ENCODE peak calls at places on chromosomes 1 and 21, in five cellular contexts. One of them, this sample, is unnamed. For H3K79me2, the result is how much of the 10 kb centered on the place peaks cover.

GRCh38 chr1:36160949-36161485 is 5.1 kb downstream of the MAP7D1 start:
- DNase-seq in HepG2: no peak
- DNase-seq in H1: no peak
- DNase-seq in GM12878: no peak
- DNase-seq in K562: peak
- DNase-seq in this sample: no peak

GRCh38 chr1:24925082-24925779 is 4.8 kb downstream of the RUNX3 start:
- DNase-seq in K562: no peak
- DNase-seq in GM12878: peak
- DNase-seq in HepG2: no peak
- DNase-seq in H1: no peak
- DNase-seq in this sample: no peak

GRCh38 chr1:40653851-40654537 is 11.5 kb downstream of the RIMS3 start:
- DNase-seq in H1: no peak
- DNase-seq in GM12878: no peak
- DNase-seq in HepG2: no peak
- DNase-seq in K562: peak
- DNase-seq in this sample: no peak

GRCh38 chr21:37198989-37199924 is 67.9 kb downstream of the VPS26C start:
- DNase-seq in H1: no peak
- DNase-seq in K562: no peak
- DNase-seq in GM12878: no peak
- DNase-seq in HepG2: no peak
- DNase-seq in this sample: peak

GRCh38 chr1:76068542-76068941 is 6.0 kb upstream of the ST6GALNAC3 start:
- DNase-seq in K562: no peak
- DNase-seq in H1: no peak
- DNase-seq in GM12878: no peak
- DNase-seq in HepG2: peak
- DNase-seq in this sample: no peak

GRCh38 chr1:42947137-42947536 is 11.5 kb downstream of the SLC2A1 start:
- DNase-seq in HepG2: no peak
- DNase-seq in K562: no peak
- DNase-seq in H1: no peak
- DNase-seq in GM12878: no peak
- DNase-seq in this sample: no peak

GRCh38 chr1:112887599-112888303 is 68.2 kb downstream of the SLC16A1 start:
- DNase-seq in HepG2: no peak
- DNase-seq in GM12878: no peak
- DNase-seq in H1: no peak
- DNase-seq in K562: no peak
- DNase-seq in this sample: no peak

GRCh38 chr1:30706528-30706927 is 16.9 kb downstream of the MATN1 start:
- DNase-seq in H1: no peak
- DNase-seq in GM12878: no peak
- DNase-seq in K562: no peak
- DNase-seq in HepG2: no peak
- DNase-seq in this sample: no peak

GRCh38 chr21:36491191-36491916 is 11.4 kb upstream of the CLDN14 start:
- DNase-seq in K562: no peak
- DNase-seq in H1: no peak
- DNase-seq in GM12878: no peak
- DNase-seq in HepG2: no peak
- DNase-seq in this sample: no peak

GRCh38 chr1:119330940-119331263 is 37.7 kb upstream of the HAO2 start:
- DNase-seq in K562: no peak
- DNase-seq in HepG2: no peak
- DNase-seq in GM12878: no peak
- DNase-seq in H1: no peak
- DNase-seq in this sample: no peak
- TF ChIP-seq RAD21 in K562: no peak
- TF ChIP-seq RAD21 in HepG2: no peak
- TF ChIP-seq RAD21 in GM12878: no peak
- TF ChIP-seq RAD21 in H1: no peak
- TF ChIP-seq RAD21 in this sample: no peak

DNA sequence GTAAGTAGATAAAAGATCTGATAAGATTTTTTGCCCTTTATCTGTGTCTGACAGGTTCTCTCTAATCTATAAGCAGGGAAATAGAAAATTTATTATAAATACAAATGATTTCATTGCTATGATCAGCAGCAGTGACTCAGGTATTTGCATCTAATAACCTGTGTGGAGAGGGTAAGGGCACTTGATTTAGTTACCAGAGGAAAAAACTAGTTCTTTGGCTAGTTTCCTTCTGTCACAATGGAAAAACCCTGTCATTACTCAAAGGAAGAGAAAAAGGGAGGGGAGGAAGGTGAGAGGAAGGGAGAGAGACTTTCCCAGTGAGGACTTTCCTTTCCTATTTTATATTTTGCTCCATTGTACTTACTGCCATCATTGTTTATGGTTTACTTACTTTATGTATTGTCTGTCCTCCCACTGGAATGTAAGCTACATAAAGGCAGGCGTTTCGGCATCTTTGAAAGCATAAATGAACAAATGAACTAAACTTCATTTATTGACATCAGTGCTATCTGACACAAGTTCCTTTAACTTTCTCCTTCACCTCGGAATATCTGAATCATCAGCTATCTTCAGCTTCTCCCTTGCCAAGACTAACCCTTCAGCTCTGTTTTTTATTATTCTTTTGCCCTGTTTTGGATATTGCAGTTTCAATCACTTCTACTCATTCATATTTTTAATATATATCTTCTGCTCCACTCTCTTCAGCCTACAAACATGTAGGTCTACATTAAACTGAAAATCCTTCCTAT is 34.9 kb downstream of the WDR3 start:
- DNase-seq in K562: no peak
- DNase-seq in GM12878: no peak
- DNase-seq in H1: no peak
- DNase-seq in HepG2: no peak
- DNase-seq in this sample: no peak
- TF ChIP-seq SP1 in K562: no peak
- TF ChIP-seq SP1 in GM12878: no peak
- TF ChIP-seq SP1 in H1: no peak
- TF ChIP-seq SP1 in HepG2: no peak
- TF ChIP-seq SP1 in this sample: no peak

GRCh38 chr21:18164483-18164882 is 80.2 kb upstream of the CHODL start:
- DNase-seq in GM12878: no peak
- DNase-seq in H1: no peak
- DNase-seq in K562: no peak
- DNase-seq in HepG2: no peak
- DNase-seq in this sample: no peak

GRCh38 chr21:18168108-18168507 is 76.5 kb upstream of the CHODL start:
- DNase-seq in H1: no peak
- DNase-seq in K562: no peak
- DNase-seq in GM12878: no peak
- DNase-seq in HepG2: no peak
- DNase-seq in this sample: no peak

GRCh38 chr21:18161841-18162240 is 82.8 kb upstream of the CHODL start:
- DNase-seq in K562: no peak
- DNase-seq in HepG2: no peak
- DNase-seq in GM12878: no peak
- DNase-seq in H1: no peak
- DNase-seq in this sample: no peak

GRCh38 chr21:18170221-18170620 is 74.4 kb upstream of the CHODL start:
- DNase-seq in HepG2: no peak
- DNase-seq in K562: no peak
- DNase-seq in H1: no peak
- DNase-seq in GM12878: no peak
- DNase-seq in this sample: no peak

DNA sequence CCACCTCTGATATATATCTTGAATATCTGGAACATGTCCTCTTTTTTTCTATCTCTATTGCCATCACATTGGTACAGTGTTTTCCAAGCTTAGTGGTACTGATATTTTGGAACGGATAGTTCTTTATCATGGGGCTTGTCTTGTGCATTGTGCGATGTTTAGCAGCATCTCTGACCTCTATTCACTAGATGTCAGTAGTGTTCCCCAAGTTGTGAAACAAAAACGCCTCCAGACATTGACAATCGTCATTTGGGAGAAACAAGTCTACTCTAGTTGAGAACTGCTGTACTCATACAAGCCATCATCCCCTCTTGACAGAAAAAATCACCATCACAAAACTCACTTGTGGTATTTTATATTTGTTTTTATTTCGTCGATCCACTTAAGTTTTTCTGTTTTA is 79.7 kb upstream of the CHODL start:
- DNase-seq in H1: no peak
- DNase-seq in HepG2: no peak
- DNase-seq in K562: no peak
- DNase-seq in GM12878: no peak
- DNase-seq in this sample: no peak
- H3K79me2 ChIP-seq in H1: under half
- H3K79me2 ChIP-seq in HepG2: under half
- H3K79me2 ChIP-seq in K562: under half
- H3K79me2 ChIP-seq in GM12878: under half
- H3K79me2 ChIP-seq in this sample: under half

GRCh38 chr1:155082941-155083541 is 4.4 kb downstream of the EFNA3 start:
- DNase-seq in K562: no peak
- DNase-seq in HepG2: no peak
- DNase-seq in GM12878: no peak
- DNase-seq in H1: no peak
- DNase-seq in this sample: no peak
- TF ChIP-seq RAD21 in K562: no peak
- TF ChIP-seq RAD21 in HepG2: no peak
- TF ChIP-seq RAD21 in GM12878: no peak
- TF ChIP-seq RAD21 in H1: no peak
- TF ChIP-seq RAD21 in this sample: no peak

GRCh38 chr1:245512181-245512888 is 357.6 kb downstream of the KIF26B start:
- DNase-seq in H1: no peak
- DNase-seq in K562: no peak
- DNase-seq in HepG2: no peak
- DNase-seq in GM12878: no peak
- DNase-seq in this sample: no peak

GRCh38 chr1:245516178-245516829 is 361.5 kb downstream of the KIF26B start:
- DNase-seq in K562: peak
- DNase-seq in H1: no peak
- DNase-seq in HepG2: peak
- DNase-seq in GM12878: no peak
- DNase-seq in this sample: no peak

GRCh38 chr1:245512980-245513578 is 358.3 kb downstream of the KIF26B start:
- DNase-seq in H1: no peak
- DNase-seq in K562: peak
- DNase-seq in GM12878: no peak
- DNase-seq in HepG2: no peak
- DNase-seq in this sample: no peak
- TF ChIP-seq SP1 in H1: no peak
- TF ChIP-seq SP1 in K562: no peak
- TF ChIP-seq SP1 in GM12878: no peak
- TF ChIP-seq SP1 in HepG2: no peak
- TF ChIP-seq SP1 in this sample: no peak

DNA sequence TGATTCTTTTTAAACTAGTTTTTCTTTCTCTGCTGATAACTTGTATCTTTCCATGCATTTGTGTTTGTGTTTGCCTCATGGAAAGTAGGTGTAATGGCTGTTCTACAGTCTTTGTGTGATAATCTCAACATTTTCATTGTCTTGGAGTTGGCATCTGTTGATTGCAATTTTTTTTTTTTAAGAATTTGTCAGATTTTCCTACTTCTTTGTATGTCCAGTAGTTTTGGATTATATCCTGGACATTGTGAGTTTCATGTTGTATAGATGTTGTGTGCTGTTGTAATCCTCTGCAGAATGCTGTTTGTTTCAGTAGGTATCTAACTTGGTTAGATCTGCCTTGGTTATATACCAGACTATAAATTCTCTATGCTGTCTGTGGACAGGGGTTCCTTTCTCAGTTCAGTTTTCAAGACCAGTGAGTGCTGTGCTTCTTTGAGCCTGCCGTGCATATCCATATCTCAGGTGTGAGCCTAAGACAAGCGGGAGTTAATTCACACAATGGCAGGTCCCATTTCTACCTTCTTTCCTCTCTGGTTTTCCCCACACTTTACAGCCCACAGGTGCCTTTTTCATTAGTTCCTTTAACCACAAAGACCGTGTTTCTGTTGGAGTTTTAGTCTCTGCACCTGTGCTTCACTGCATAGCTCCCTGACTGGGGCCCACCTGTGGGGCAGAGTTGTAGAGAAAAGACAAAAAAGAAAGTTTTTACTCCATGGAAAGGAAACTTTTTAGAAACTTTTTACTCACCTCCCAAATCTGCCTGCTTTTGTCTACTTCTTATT is 69.9 kb downstream of the ITSN1 start:
- DNase-seq in H1: no peak
- DNase-seq in K562: no peak
- DNase-seq in GM12878: no peak
- DNase-seq in HepG2: no peak
- DNase-seq in this sample: no peak
- H3K79me2 ChIP-seq in H1: under half
- H3K79me2 ChIP-seq in K562: under half
- H3K79me2 ChIP-seq in GM12878: under half
- H3K79me2 ChIP-seq in HepG2: under half
- H3K79me2 ChIP-seq in this sample: under half

DNA sequence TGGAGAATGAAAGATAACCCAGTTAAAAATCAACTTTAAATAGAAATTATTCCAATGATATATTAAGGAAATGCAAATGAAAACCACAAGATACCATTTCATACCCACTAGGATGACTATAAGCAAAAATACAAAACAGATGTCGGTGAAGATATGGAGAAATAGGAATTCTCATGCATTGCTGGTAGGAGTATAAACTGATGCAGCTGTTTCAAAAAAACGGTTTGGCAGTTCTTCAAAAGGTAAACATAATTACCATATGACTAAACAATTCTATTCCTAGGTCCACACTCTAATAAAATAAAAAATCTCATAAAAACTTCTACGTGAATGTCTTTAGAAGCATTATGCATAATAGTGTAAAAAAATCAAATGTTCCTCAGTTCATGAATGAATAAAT is 763.3 kb upstream of the BRINP3 start:
- DNase-seq in H1: no peak
- DNase-seq in K562: no peak
- DNase-seq in GM12878: no peak
- DNase-seq in HepG2: no peak
- DNase-seq in this sample: no peak
- TF ChIP-seq RAD21 in H1: no peak
- TF ChIP-seq RAD21 in K562: no peak
- TF ChIP-seq RAD21 in GM12878: no peak
- TF ChIP-seq RAD21 in HepG2: no peak
- TF ChIP-seq RAD21 in this sample: no peak

GRCh38 chr1:9373614-9374013 is 80.9 kb downstream of the SPSB1 start:
- DNase-seq in HepG2: no peak
- DNase-seq in H1: no peak
- DNase-seq in K562: no peak
- DNase-seq in GM12878: no peak
- DNase-seq in this sample: no peak
- TF ChIP-seq SP1 in HepG2: no peak
- TF ChIP-seq SP1 in H1: no peak
- TF ChIP-seq SP1 in K562: no peak
- TF ChIP-seq SP1 in GM12878: no peak
- TF ChIP-seq SP1 in this sample: no peak

GRCh38 chr1:52533710-52534109 is 19.2 kb downstream of the TUT4 start:
- DNase-seq in HepG2: no peak
- DNase-seq in H1: no peak
- DNase-seq in K562: no peak
- DNase-seq in GM12878: no peak
- DNase-seq in this sample: no peak
- H3K79me2 ChIP-seq in HepG2: half or more
- H3K79me2 ChIP-seq in H1: under half
- H3K79me2 ChIP-seq in K562: half or more
- H3K79me2 ChIP-seq in GM12878: under half
- H3K79me2 ChIP-seq in this sample: half or more